ENCODE peak calls at places on chromosomes 11 and 22, in five cellular contexts. X is T-helper 1 cell, O is fibroblast of mammary gland, J is prostate gland, Z is lung microvascular endothelial cell. N is an unnamed sample.

GRCh38 chr11:125971618-125972017 is 25.8 kb downstream of the VSIG10L2 start:
- DNase-seq in X (no peak), O (no peak), J (no peak), Z (no peak), N (no peak)

GRCh38 chr11:33682446-33682845 is 18.2 kb downstream of the C11orf91 start:
- DNase-seq in Z (peak), J (no peak), X (no peak), O (no peak), N (no peak)

GRCh38 chr11:123100378-123101085 is 38.6 kb upstream of the HSPA8 start:
- DNase-seq in J (no peak), X (no peak), Z (no peak), O (peak), N (no peak)

GRCh38 chr11:101870510-101870909 is 44.3 kb upstream of the CEP126 start:
- DNase-seq in Z (peak), J (no peak), X (no peak), O (peak), N (no peak)

GRCh38 chr11:84853841-84854497 is 773.2 kb downstream of the DLG2 start:
- DNase-seq in X (no peak), O (no peak), J (no peak), Z (no peak), N (no peak)

GRCh38 chr11:73521621-73522020 is 76.3 kb downstream of the FAM168A start:
- DNase-seq in X (no peak), O (peak), J (no peak), Z (peak), N (peak)

GRCh38 chr11:6200975-6201374 is 2.0 kb downstream of the OR52W1 start:
- DNase-seq in Z (no peak), J (no peak), X (no peak), O (no peak), N (no peak)

GRCh38 chr22:48089601-48090331 is 1327.3 kb downstream of the TBC1D22A start:
- DNase-seq in Z (no peak), X (no peak), O (peak), J (peak), N (peak)

GRCh38 chr11:78740175-78741161 is 165.8 kb upstream of the NARS2 start:
- DNase-seq in J (no peak), O (no peak), X (no peak), Z (no peak), N (no peak)

GRCh38 chr11:11243790-11244469 is 109.1 kb downstream of the CSNK2A3 start:
- DNase-seq in J (no peak), Z (peak), O (no peak), X (no peak), N (peak)

GRCh38 chr11:111531687-111532364 is 8.7 kb upstream of the LAYN start:
- DNase-seq in X (no peak), O (peak), J (peak), Z (no peak), N (no peak)

GRCh38 chr22:19885841-19886592 is 31.3 kb upstream of the GNB1L start:
- DNase-seq in O (no peak), Z (no peak), J (no peak), X (no peak), N (no peak)

GRCh38 chr11:74770456-74770855 is 21.8 kb downstream of the RNF169 start:
- DNase-seq in O (no peak), Z (peak), J (no peak), X (no peak), N (no peak)

GRCh38 chr11:44988981-44989635 is 38.4 kb upstream of the TP53I11 start:
- DNase-seq in O (no peak), J (no peak), Z (no peak), X (no peak), N (no peak)